ENCODE peak calls at places on chromosome 13, in six cellular contexts. W, C, A, B, S and X are unnamed samples.
A peak's percentile ranks its signal among the peaks of the same experiment; 100 is the strongest.

GRCh38 chr13:109733550-109733949 is 52.8 kb downstream of the IRS2 start:
- DNase-seq in W (no peak), C (no peak), A (no peak), B (no peak), S (no peak), X (no peak)

GRCh38 chr13:97259787-97260641 is 37.9 kb downstream of the MBNL2 start:
- DNase-seq in W (no peak), C (no peak), A (no peak), B (no peak), S (peak; percentile 37), X (no peak)

GRCh38 chr13:101218484-101218883 is 197.8 kb downstream of the NALCN start:
- DNase-seq in W (no peak), C (no peak), A (no peak), B (no peak), S (no peak), X (no peak)

GRCh38 chr13:110511509-110512181 is 49.9 kb downstream of the RAB20 start:
- DNase-seq in W (peak; percentile 32), C (no peak), A (no peak), B (no peak), S (no peak), X (no peak)

GRCh38 chr13:48349525-48349924 is 46.0 kb downstream of the RB1 start:
- DNase-seq in W (no peak), C (no peak), A (no peak), B (no peak), S (no peak), X (no peak)

GRCh38 chr13:95137096-95137495 is 164.2 kb downstream of the ABCC4 start:
- DNase-seq in W (no peak), C (peak; percentile 54), A (no peak), B (no peak), S (no peak), X (no peak)

GRCh38 chr13:26584713-26585112 is 27.2 kb downstream of the WASF3 start:
- DNase-seq in W (no peak), C (no peak), A (no peak), B (no peak), S (no peak), X (no peak)

GRCh38 chr13:80817979-80818378 is 477.1 kb upstream of the SPRY2 start:
- DNase-seq in W (no peak), C (no peak), A (no peak), B (no peak), S (no peak), X (no peak)

GRCh38 chr13:41587490-41587889 is 130.1 kb downstream of the RGCC start:
- DNase-seq in W (peak; percentile 64), C (no peak), A (no peak), B (no peak), S (no peak), X (no peak)

GRCh38 chr13:97429681-97430081 is 4.3 kb upstream of the RAP2A start:
- DNase-seq in W (no peak), C (no peak), A (no peak), B (no peak), S (no peak), X (no peak)

GRCh38 chr13:30355839-30356238 is 48.5 kb upstream of the KATNAL1 start:
- DNase-seq in W (no peak), C (no peak), A (no peak), B (no peak), S (no peak), X (no peak)

GRCh38 chr13:35139591-35139990 is 197.5 kb downstream of the NBEA start:
- DNase-seq in W (no peak), C (no peak), A (no peak), B (no peak), S (no peak), X (no peak)

GRCh38 chr13:77002590-77003190 is 10.8 kb downstream of the CLN5 start:
- DNase-seq in W (peak; percentile 71), C (no peak), A (no peak), B (no peak), S (peak; percentile 9), X (no peak)

GRCh38 chr13:26253262-26253786 is 605 bp upstream of the CDK8 start:
- DNase-seq in W (no peak), C (no peak), A (no peak), B (no peak), S (no peak), X (no peak)

GRCh38 chr13:99527346-99527745 is 26.1 kb downstream of the TM9SF2 start:
- DNase-seq in W (no peak), C (no peak), A (no peak), B (no peak), S (no peak), X (no peak)

GRCh38 chr13:60765700-60766411 is 368.8 kb downstream of the TDRD3 start:
- DNase-seq in W (no peak), C (no peak), A (no peak), B (no peak), S (peak; percentile 11), X (no peak)

GRCh38 chr13:40186636-40187323 is 479.7 kb downstream of the FOXO1 start:
- DNase-seq in W (no peak), C (no peak), A (no peak), B (no peak), S (no peak), X (no peak)

GRCh38 chr13:50910483-50910805 is 853 bp downstream of the RNASEH2B start:
- DNase-seq in W (peak; percentile 68), C (peak; percentile 18), A (no peak), B (no peak), S (peak; percentile 38), X (peak; percentile 22)
- TF ChIP-seq CTCF in W (no peak), C (no peak), A (no peak), B (no peak), S (no peak), X (no peak)

GRCh38 chr13:75541961-75542360 is 4.3 kb upstream of the COMMD6 start:
- DNase-seq in W (no peak), C (no peak), A (no peak), B (no peak), S (no peak), X (no peak)

GRCh38 chr13:75541287-75541686 is 3.6 kb upstream of the COMMD6 start:
- DNase-seq in W (no peak), C (no peak), A (no peak), B (no peak), S (no peak), X (no peak)

GRCh38 chr13:75533866-75534265 is 3.8 kb downstream of the COMMD6 start:
- DNase-seq in W (no peak), C (no peak), A (no peak), B (no peak), S (no peak), X (no peak)

DNA sequence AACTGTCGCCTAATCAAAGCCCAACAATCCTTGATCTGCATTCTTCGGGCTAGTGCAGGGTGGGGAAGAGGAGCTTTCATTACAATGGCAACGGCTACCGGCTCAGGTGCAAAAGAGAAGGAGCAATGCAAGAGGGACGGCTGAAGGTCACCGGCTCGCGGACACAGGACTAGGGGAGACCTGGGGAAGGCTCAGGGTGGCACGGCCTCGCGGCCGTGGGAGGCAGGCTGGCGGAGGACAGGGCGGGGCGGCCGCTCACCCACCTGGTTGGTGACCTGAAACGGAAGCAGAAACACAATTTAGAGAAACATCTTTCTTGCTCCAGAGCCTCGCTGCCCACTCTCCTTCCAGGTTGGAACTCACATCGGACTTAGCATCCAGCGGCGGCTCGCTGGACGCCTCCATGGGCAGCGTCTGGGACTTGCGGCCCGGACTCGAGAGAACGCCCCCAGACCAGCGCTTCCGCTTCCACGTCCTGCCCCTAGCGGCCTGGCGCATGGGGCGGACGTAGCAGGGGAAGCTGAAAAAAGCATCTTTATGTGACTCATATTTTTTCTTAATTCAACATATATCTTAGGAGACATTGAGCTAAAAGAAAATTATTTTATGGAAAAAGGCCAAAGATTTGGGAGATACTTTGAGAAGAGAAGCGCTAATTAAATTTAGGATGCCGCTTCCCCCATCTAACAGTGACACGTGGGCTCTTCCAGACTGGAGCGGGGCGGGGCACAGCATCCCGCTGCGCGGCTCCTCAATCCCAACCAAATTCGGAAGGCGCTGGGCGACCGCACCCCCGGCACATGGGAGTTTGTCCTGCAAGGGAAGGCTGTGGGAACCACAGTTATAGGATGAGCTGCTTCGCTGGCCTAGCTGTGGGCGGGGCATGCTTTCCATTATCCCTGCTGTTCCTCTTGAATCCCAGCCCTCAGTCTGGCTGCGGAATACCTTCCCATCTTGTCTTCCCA is at the start of gene COMMD6:
- DNase-seq in W (peak; percentile 97), C (peak; percentile 88), A (peak; percentile 11), B (peak; percentile 85), S (peak; percentile 75), X (peak; percentile 41)
- TF ChIP-seq CTCF in W (no peak), C (peak; percentile 6), A (no peak), B (peak; percentile 75), S (peak; percentile 76), X (no peak)

GRCh38 chr13:46831588-46832194 is 34.7 kb upstream of the ESD start:
- DNase-seq in W (peak; percentile 71), C (peak; percentile 17), A (no peak), B (no peak), S (peak; percentile 26), X (peak; percentile 38)
- TF ChIP-seq CTCF in W (peak; percentile 97), C (peak; percentile 73), A (peak; percentile 57), B (peak; percentile 62), S (peak; percentile 93), X (peak; percentile 51)

GRCh38 chr13:32587774-32588165 is 1.5 kb downstream of the PDS5B start:
- DNase-seq in W (no peak), C (no peak), A (no peak), B (no peak), S (no peak), X (no peak)

GRCh38 chr13:32582991-32583390 is 3.3 kb upstream of the PDS5B start:
- DNase-seq in W (no peak), C (no peak), A (no peak), B (no peak), S (no peak), X (no peak)

GRCh38 chr13:32586022-32586900 is at the start of gene PDS5B:
- DNase-seq in W (peak; percentile 96), C (peak; percentile 93), A (peak; percentile 80), B (peak; percentile 97), S (peak; percentile 91), X (peak; percentile 92)

GRCh38 chr13:32585625-32586021 is 629 bp upstream of the PDS5B start:
- DNase-seq in W (peak; percentile 45), C (no peak), A (no peak), B (no peak), S (peak; percentile 1), X (peak; percentile 1)

GRCh38 chr13:32587014-32587773 is 942 bp downstream of the PDS5B start:
- DNase-seq in W (peak; percentile 76), C (peak; percentile 72), A (peak; percentile 9), B (peak; percentile 84), S (peak; percentile 41), X (peak; percentile 53)
- TF ChIP-seq CTCF in W (no peak), C (peak; percentile 31), A (no peak), B (peak; percentile 33), S (no peak), X (no peak)

GRCh38 chr13:91232716-91233115 is 114.8 kb upstream of the MIR17HG start:
- DNase-seq in W (no peak), C (no peak), A (no peak), B (no peak), S (no peak), X (no peak)

GRCh38 chr13:91228083-91228482 is 119.4 kb upstream of the MIR17HG start:
- DNase-seq in W (no peak), C (no peak), A (no peak), B (no peak), S (no peak), X (no peak)

DNA sequence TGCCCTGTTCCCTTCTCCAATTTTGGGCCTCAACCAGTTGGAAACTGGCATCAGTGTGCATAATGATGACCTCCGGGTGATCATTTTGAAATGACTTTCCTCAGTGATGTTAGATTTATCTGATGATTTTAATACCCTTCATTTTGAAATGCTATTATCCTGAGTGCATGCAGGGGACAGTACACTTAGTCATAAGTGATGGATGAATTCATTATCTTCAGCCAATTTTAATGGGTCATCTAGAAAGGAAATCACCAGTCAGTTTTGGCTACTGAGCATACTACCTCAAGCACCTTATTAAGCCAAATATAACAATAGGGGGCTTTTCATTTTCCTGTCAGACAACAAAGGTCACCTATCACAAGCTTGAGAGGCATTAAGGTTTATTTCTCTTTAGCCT is 118.5 kb upstream of the MIR17HG start:
- DNase-seq in W (no peak), C (no peak), A (no peak), B (no peak), S (no peak), X (no peak)
- TF ChIP-seq CTCF in W (no peak), C (no peak), A (no peak), B (no peak), S (no peak), X (no peak)